ENCODE peak calls at places on chromosomes 13 and 19, in four cellular contexts. One of them, this sample, is unnamed. For H3K9me3 and H3K4me1, the result is how much of the 10 kb centered on the place peaks cover.

GRCh38 chr19:18500820-18501219 is 21.1 kb downstream of the ELL start:
- DNase-seq in tibial nerve: no peak
- DNase-seq in cardiac muscle cell: no peak
- DNase-seq in transverse colon: no peak
- DNase-seq in this sample: no peak

GRCh38 chr13:41463823-41464602 is 6.7 kb downstream of the RGCC start:
- DNase-seq in transverse colon: peak
- DNase-seq in cardiac muscle cell: no peak
- DNase-seq in tibial nerve: no peak
- DNase-seq in this sample: no peak

GRCh38 chr19:9847087-9847671 is 12.1 kb downstream of the PIN1 start:
- DNase-seq in cardiac muscle cell: no peak
- DNase-seq in transverse colon: peak
- DNase-seq in tibial nerve: no peak
- DNase-seq in this sample: peak

GRCh38 chr19:49847731-49848696 is 2.9 kb upstream of the PTOV1 start:
- DNase-seq in cardiac muscle cell: no peak
- DNase-seq in tibial nerve: no peak
- DNase-seq in transverse colon: no peak
- DNase-seq in this sample: no peak

GRCh38 chr19:49506575-49507105 is 5.8 kb upstream of the FCGRT start:
- DNase-seq in tibial nerve: no peak
- DNase-seq in transverse colon: peak
- DNase-seq in cardiac muscle cell: peak
- DNase-seq in this sample: peak

GRCh38 chr19:9362905-9363304 is at the start of gene ZNF177:
- DNase-seq in cardiac muscle cell: no peak
- DNase-seq in transverse colon: no peak
- DNase-seq in tibial nerve: no peak
- DNase-seq in this sample: no peak

GRCh38 chr19:48117515-48118330 is 7.1 kb upstream of the PLA2G4C start:
- DNase-seq in transverse colon: no peak
- DNase-seq in tibial nerve: no peak
- DNase-seq in cardiac muscle cell: no peak
- DNase-seq in this sample: no peak

GRCh38 chr19:918481-919156 is 1.5 kb downstream of the KISS1R start:
- DNase-seq in cardiac muscle cell: peak
- DNase-seq in tibial nerve: no peak
- DNase-seq in transverse colon: no peak
- DNase-seq in this sample: peak

GRCh38 chr13:98827449-98827848 is 75.0 kb upstream of the SLC15A1 start:
- DNase-seq in tibial nerve: no peak
- DNase-seq in transverse colon: no peak
- DNase-seq in cardiac muscle cell: peak
- DNase-seq in this sample: no peak

GRCh38 chr19:16571689-16572331 is 405 bp downstream of the SLC35E1 start:
- DNase-seq in tibial nerve: no peak
- DNase-seq in cardiac muscle cell: no peak
- DNase-seq in transverse colon: peak
- DNase-seq in this sample: peak

GRCh38 chr19:54218259-54218658 is 4.5 kb downstream of the LILRB3 start:
- DNase-seq in cardiac muscle cell: no peak
- DNase-seq in tibial nerve: no peak
- DNase-seq in transverse colon: no peak
- DNase-seq in this sample: no peak

GRCh38 chr13:42041684-42042035 is 6.8 kb upstream of the DGKH start:
- DNase-seq in tibial nerve: no peak
- DNase-seq in cardiac muscle cell: peak
- DNase-seq in transverse colon: peak
- DNase-seq in this sample: peak

GRCh38 chr19:15595069-15595468 is 19.9 kb upstream of the CYP4F8 start:
- DNase-seq in tibial nerve: no peak
- DNase-seq in cardiac muscle cell: no peak
- DNase-seq in transverse colon: no peak
- DNase-seq in this sample: no peak

GRCh38 chr19:3512562-3512961 is 6.5 kb downstream of the FZR1 start:
- DNase-seq in cardiac muscle cell: no peak
- DNase-seq in transverse colon: no peak
- DNase-seq in tibial nerve: no peak
- DNase-seq in this sample: no peak

GRCh38 chr13:77386880-77387606 is 60.1 kb upstream of the MYCBP2 start:
- DNase-seq in transverse colon: no peak
- DNase-seq in cardiac muscle cell: no peak
- DNase-seq in tibial nerve: peak
- DNase-seq in this sample: no peak

GRCh38 chr13:40668335-40668734 is 1.9 kb upstream of the FOXO1 start:
- DNase-seq in cardiac muscle cell: no peak
- DNase-seq in tibial nerve: peak
- DNase-seq in transverse colon: peak
- DNase-seq in this sample: peak

GRCh38 chr13:44364601-44365000 is 9.0 kb upstream of the SERP2 start:
- DNase-seq in transverse colon: no peak
- DNase-seq in tibial nerve: no peak
- DNase-seq in cardiac muscle cell: no peak
- DNase-seq in this sample: no peak

GRCh38 chr19:42206871-42207755 is 10.4 kb downstream of the DEDD2 start:
- DNase-seq in cardiac muscle cell: no peak
- DNase-seq in transverse colon: peak
- DNase-seq in tibial nerve: no peak
- DNase-seq in this sample: no peak

GRCh38 chr13:110644892-110645521 is 29.7 kb downstream of the NAXD start:
- DNase-seq in transverse colon: peak
- DNase-seq in tibial nerve: no peak
- DNase-seq in cardiac muscle cell: peak
- DNase-seq in this sample: peak

GRCh38 chr19:29886535-29886934 is 55.5 kb upstream of the URI1 start:
- DNase-seq in transverse colon: no peak
- DNase-seq in cardiac muscle cell: no peak
- DNase-seq in tibial nerve: no peak
- DNase-seq in this sample: no peak

GRCh38 chr19:27671876-27672275 is 1541.1 kb downstream of the UQCRFS1 start:
- DNase-seq in transverse colon: no peak
- DNase-seq in tibial nerve: no peak
- DNase-seq in cardiac muscle cell: no peak
- DNase-seq in this sample: no peak

GRCh38 chr19:27674701-27675100 is 1538.2 kb downstream of the UQCRFS1 start:
- DNase-seq in cardiac muscle cell: no peak
- DNase-seq in transverse colon: no peak
- DNase-seq in tibial nerve: no peak
- DNase-seq in this sample: no peak

GRCh38 chr19:27672309-27673047 is 1540.5 kb downstream of the UQCRFS1 start:
- DNase-seq in tibial nerve: no peak
- DNase-seq in transverse colon: no peak
- DNase-seq in cardiac muscle cell: no peak
- DNase-seq in this sample: no peak

GRCh38 chr19:27675771-27676170 is 1537.2 kb downstream of the UQCRFS1 start:
- DNase-seq in transverse colon: no peak
- DNase-seq in cardiac muscle cell: no peak
- DNase-seq in tibial nerve: no peak
- DNase-seq in this sample: no peak

DNA sequence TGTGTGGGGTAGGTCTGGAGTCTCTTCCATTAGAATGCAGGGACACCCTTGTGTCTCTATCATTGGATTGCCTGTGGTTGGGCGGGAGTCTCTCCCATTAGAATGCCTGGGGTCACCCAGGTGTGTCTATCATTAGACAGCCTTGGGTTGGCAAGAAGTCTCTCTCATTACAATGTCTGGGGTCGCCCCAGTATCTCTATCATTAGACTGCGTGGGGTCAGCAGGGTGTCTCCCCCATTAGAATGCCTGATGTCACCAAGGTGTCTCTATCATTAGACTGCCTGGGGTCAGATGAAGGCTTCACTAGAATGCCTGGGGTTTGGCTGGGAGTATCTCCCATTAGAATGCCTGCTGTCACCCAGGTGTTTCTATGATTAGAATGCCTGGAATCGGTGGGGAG is 1539.0 kb downstream of the UQCRFS1 start:
- DNase-seq in transverse colon: no peak
- DNase-seq in cardiac muscle cell: no peak
- DNase-seq in tibial nerve: no peak
- DNase-seq in this sample: no peak
- H3K9me3 ChIP-seq in transverse colon: under half
- H3K9me3 ChIP-seq in cardiac muscle cell: under half
- H3K9me3 ChIP-seq in tibial nerve: under half
- H3K9me3 ChIP-seq in this sample: under half

DNA sequence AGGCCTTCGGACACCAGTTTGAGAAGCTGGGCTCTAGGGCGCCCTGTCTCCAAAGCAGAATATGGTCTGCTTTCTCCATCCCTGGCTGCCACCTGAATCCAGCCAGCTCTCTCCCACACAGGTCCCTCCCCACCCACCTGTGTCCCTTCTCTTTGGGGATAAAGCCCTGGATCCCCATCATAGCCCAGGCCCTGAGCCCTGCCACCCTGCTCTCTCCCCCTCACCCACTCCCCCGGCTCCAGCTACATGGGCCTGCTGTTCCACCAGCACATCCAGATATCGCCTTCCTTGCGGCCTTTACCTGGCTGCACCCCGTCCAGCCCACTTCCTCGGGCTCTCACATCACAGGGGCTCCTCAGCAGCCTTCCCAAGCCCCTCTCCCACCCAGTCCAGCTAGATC is 7.8 kb downstream of the AKT2 start:
- DNase-seq in tibial nerve: no peak
- DNase-seq in transverse colon: no peak
- DNase-seq in cardiac muscle cell: no peak
- DNase-seq in this sample: no peak
- H3K4me1 ChIP-seq in tibial nerve: half or more
- H3K4me1 ChIP-seq in transverse colon: half or more
- H3K4me1 ChIP-seq in cardiac muscle cell: under half
- H3K4me1 ChIP-seq in this sample: under half

GRCh38 chr19:56671613-56671994 is at the start of gene ZNF835:
- DNase-seq in cardiac muscle cell: peak
- DNase-seq in tibial nerve: peak
- DNase-seq in transverse colon: peak
- DNase-seq in this sample: no peak
- H3K9me3 ChIP-seq in cardiac muscle cell: under half
- H3K9me3 ChIP-seq in tibial nerve: under half
- H3K9me3 ChIP-seq in transverse colon: under half
- H3K9me3 ChIP-seq in this sample: under half

DNA sequence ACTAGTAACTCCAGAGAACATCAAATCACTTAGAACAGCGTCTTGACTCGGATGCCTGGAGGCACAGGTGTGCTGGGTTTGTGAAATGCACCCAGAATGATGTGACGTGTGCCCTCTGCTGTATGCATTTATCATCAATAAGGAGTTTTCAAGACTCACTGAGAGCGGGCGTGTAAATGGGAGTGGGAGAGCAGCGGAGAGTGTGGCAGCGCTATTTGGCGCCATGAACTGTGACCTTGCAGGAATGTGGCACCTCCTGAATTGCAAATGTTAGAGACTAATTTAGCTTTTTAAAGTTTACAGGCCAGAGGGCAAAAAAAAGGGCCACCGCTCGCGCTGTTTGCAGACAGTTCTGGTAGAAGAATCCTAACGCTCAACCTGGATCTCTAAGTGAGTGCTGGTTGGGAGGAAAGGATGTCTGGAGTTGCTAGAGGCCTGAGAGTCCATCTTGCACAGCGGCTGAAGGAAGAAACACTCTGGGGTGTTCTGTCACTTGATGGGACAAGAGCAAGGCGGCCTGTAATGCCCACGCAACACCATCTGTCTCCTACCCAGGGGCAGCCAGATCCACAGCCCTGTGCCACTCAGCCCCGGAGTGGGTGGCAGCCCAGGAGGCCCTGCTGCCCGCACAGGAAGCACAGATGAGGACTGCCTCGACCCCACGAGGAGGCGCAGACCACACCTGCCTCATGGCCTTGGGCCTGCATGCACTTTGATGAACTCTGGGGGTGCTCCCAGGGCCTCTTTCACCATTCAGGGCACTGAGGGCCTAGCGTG is 19.7 kb downstream of the RANBP3 start:
- DNase-seq in transverse colon: no peak
- DNase-seq in cardiac muscle cell: no peak
- DNase-seq in tibial nerve: no peak
- DNase-seq in this sample: peak
- H3K4me1 ChIP-seq in transverse colon: half or more
- H3K4me1 ChIP-seq in cardiac muscle cell: half or more
- H3K4me1 ChIP-seq in tibial nerve: half or more
- H3K4me1 ChIP-seq in this sample: under half

This sample was measured in HAP-1.